ENCODE peak calls at places on chromosome 7, in four cellular contexts. X, K, M and D are unnamed samples.
A peak's percentile ranks its signal among the peaks of the same experiment; 100 is the strongest.

GRCh38 chr7:124411796-124412195 is 353.8 kb downstream of the GPR37 start:
- DNase-seq in X (no peak), K (no peak), M (no peak), D (no peak)

GRCh38 chr7:78099715-78100477 is 301.3 kb downstream of the PHTF2 start:
- DNase-seq in X (no peak), K (no peak), M (no peak), D (no peak)

GRCh38 chr7:73622909-73623797 is 1.2 kb downstream of the MLXIPL start:
- DNase-seq in X (peak; percentile 94), K (no peak), M (peak; percentile 95), D (no peak)

GRCh38 chr7:143499743-143500348 is 22.2 kb downstream of the TAS2R41 start:
- DNase-seq in X (no peak), K (no peak), M (no peak), D (no peak)

GRCh38 chr7:139692723-139693122 is 85.1 kb downstream of the HIPK2 start:
- DNase-seq in X (no peak), K (no peak), M (no peak), D (no peak)

GRCh38 chr7:27994639-27995038 is 186.0 kb downstream of the JAZF1 start:
- DNase-seq in X (no peak), K (no peak), M (no peak), D (peak; percentile 38)

GRCh38 chr7:123431075-123431614 is 103.2 kb downstream of the IQUB start:
- DNase-seq in X (no peak), K (no peak), M (no peak), D (no peak)

GRCh38 chr7:47452295-47452694 is 129.6 kb downstream of the TNS3 start:
- DNase-seq in X (no peak), K (no peak), M (no peak), D (no peak)

GRCh38 chr7:158473238-158473637 is 114.4 kb downstream of the PTPRN2 start:
- DNase-seq in X (no peak), K (no peak), M (no peak), D (no peak)

GRCh38 chr7:113085781-113086390 is 741 bp downstream of the GPR85 start:
- DNase-seq in X (no peak), K (no peak), M (no peak), D (peak; percentile 19)

GRCh38 chr7:24143547-24143946 is 140.4 kb upstream of the NPY start:
- DNase-seq in X (no peak), K (no peak), M (no peak), D (no peak)

GRCh38 chr7:8620169-8620568 is 186.8 kb downstream of the NXPH1 start:
- DNase-seq in X (no peak), K (no peak), M (no peak), D (no peak)

GRCh38 chr7:50317221-50317678 is 12.7 kb downstream of the IKZF1 start:
- DNase-seq in X (no peak), K (no peak), M (no peak), D (no peak)

GRCh38 chr7:14115706-14116105 is 126.2 kb upstream of the ETV1 start:
- DNase-seq in X (no peak), K (no peak), M (no peak), D (no peak)

GRCh38 chr7:96973986-96974385 is 31.4 kb upstream of the DLX6 start:
- DNase-seq in X (no peak), K (no peak), M (no peak), D (no peak)

GRCh38 chr7:138208010-138208634 is 131.9 kb downstream of the AKR1D1 start:
- DNase-seq in X (no peak), K (no peak), M (no peak), D (no peak)

GRCh38 chr7:143126146-143126545 is 5.7 kb upstream of the PIP start:
- DNase-seq in X (no peak), K (no peak), M (no peak), D (no peak)

GRCh38 chr7:494261-494687 is 25.4 kb downstream of the PDGFA start:
- DNase-seq in X (peak; percentile 58), K (no peak), M (no peak), D (peak; percentile 61)

GRCh38 chr7:49483142-49483541 is 290.3 kb upstream of the VWC2 start:
- DNase-seq in X (no peak), K (no peak), M (peak; percentile 1), D (no peak)

GRCh38 chr7:123415625-123416024 is 118.8 kb downstream of the IQUB start:
- DNase-seq in X (no peak), K (no peak), M (no peak), D (no peak)

GRCh38 chr7:4945949-4946348 is 13.0 kb downstream of the MMD2 start:
- DNase-seq in X (no peak), K (no peak), M (no peak), D (no peak)

DNA sequence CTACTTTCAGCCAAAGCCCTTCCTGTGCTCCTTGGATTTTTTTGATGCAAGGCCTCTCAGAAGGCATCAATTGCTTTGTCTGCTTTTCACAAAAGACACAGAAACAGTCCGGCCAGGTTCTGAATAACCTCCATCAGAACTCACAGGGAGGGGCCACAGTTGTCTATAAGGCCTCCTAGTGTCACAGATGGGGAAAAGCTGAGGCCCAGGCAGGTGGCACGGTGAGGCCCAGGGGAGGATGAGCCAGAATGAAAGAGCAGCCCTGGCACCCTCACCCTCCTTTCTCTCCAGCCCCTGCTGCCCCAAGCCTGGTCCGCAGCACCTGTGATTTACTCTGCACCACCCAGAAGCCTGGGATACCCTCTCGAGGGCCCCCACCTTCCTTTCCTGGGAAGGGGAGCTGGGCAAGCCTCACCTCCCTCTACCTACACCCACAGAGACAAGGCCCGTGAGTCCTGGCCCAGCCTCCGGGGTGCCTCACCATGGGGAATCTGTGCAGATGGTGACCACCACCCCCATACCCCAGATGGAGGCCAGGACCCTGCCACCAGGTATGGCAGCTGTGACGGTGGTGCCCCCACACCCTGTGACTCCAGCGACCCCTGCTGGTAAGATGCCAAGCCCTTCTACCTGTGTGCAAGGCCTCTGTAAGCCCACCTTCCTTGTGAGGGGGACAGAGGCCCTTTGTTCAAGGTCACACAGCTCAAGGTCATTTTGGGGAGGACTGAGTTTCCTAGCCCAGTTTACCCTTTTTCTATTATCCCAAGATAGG is 26.2 kb upstream of the ZNF467 start:
- DNase-seq in X (peak; percentile 72), K (no peak), M (peak; percentile 35), D (peak; percentile 78)
- TF ChIP-seq TARDBP in X (no peak), K (no peak), M (no peak), D (no peak)

DNA sequence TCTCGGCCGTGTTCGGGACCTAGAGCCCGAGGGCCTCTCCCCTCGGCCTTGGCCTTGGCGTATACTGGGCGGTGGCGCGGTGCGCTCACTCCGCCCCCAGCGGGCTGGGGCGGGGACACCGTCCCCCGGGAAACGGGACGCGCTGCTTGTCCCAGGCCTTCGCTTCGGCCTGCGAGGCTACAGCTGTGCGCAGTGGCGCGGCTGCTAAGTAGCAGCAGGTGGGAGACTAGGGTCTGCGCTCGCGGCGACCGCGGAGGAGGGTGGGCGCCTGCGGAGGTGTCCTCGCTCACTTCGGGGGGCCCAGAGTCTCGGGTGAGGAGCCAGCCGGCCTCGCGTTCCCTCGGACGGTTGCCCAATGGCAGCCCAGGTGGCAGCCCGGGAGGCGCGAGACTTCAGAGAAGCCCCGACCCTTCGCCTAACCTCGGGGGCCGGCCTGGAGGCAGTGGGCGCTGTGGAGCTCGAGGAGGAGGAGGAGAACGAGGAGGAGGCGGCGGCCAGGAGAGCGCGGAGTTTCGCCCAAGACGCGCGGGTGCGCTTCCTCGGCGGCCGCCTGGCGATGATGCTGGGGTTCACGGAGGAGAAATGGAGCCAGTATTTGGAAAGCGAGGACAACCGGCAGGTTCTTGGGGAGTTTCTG is at the start of gene DNAH11:
- DNase-seq in X (peak; percentile 29), K (no peak), M (no peak), D (peak; percentile 80)
- TF ChIP-seq TARDBP in X (no peak), K (no peak), M (no peak), D (no peak)

GRCh38 chr7:34333925-34334324 is 324.1 kb upstream of the NPSR1 start:
- DNase-seq in X (no peak), K (no peak), M (no peak), D (no peak)

GRCh38 chr7:34341331-34341730 is 316.7 kb upstream of the NPSR1 start:
- DNase-seq in X (no peak), K (no peak), M (no peak), D (no peak)

GRCh38 chr7:34333184-34333583 is 324.8 kb upstream of the NPSR1 start:
- DNase-seq in X (no peak), K (no peak), M (no peak), D (no peak)

GRCh38 chr7:34339061-34339526 is 318.9 kb upstream of the NPSR1 start:
- DNase-seq in X (no peak), K (no peak), M (peak; percentile 83), D (no peak)

DNA sequence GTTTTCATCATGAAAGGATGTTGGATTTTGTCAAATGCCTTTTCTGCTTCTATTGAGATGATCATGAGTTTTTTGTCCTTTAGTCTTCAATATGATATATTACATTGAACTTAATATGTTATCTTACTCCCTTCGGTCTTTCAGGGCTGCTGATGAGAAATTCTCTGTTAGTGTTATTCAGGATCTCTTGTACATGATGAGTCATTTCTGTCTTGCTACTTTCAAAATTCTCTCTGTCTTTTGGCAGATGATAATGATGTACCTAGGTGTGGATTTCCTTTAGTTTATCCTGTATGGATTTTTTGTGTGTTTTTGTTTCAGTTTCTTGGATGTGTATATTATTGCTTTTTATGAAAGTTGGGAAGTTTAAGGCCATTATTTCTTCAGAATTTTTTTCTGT is 320.9 kb upstream of the NPSR1 start:
- DNase-seq in X (no peak), K (no peak), M (no peak), D (no peak)
- TF ChIP-seq TARDBP in X (no peak), K (no peak), M (no peak), D (no peak)

GRCh38 chr7:51455948-51456347 is 139.3 kb upstream of the COBL start:
- DNase-seq in X (no peak), K (no peak), M (no peak), D (no peak)

GRCh38 chr7:51455513-51455912 is 138.9 kb upstream of the COBL start:
- DNase-seq in X (no peak), K (no peak), M (no peak), D (no peak)

GRCh38 chr7:51456471-51457060 is 140.0 kb upstream of the COBL start:
- DNase-seq in X (no peak), K (no peak), M (no peak), D (no peak)

GRCh38 chr7:51457079-51457478 is 140.5 kb upstream of the COBL start:
- DNase-seq in X (no peak), K (no peak), M (peak; percentile 3), D (no peak)

GRCh38 chr7:51455086-51455485 is 138.5 kb upstream of the COBL start:
- DNase-seq in X (no peak), K (no peak), M (no peak), D (no peak)
- TF ChIP-seq TARDBP in X (no peak), K (no peak), M (no peak), D (no peak)

GRCh38 chr7:44460325-44460724 is 30.1 kb downstream of the NUDCD3 start:
- DNase-seq in X (no peak), K (peak; percentile 93), M (no peak), D (no peak)
- TF ChIP-seq TARDBP in X (no peak), K (no peak), M (no peak), D (no peak)

GRCh38 chr7:107115762-107116540 is 52.9 kb upstream of the HBP1 start:
- DNase-seq in X (no peak), K (no peak), M (no peak), D (no peak)
- TF ChIP-seq TARDBP in X (no peak), K (no peak), M (no peak), D (no peak)

GRCh38 chr7:41955475-41956243 is 252.8 kb upstream of the INHBA start:
- DNase-seq in X (no peak), K (no peak), M (no peak), D (peak; percentile 69)
- TF ChIP-seq TARDBP in X (no peak), K (no peak), M (no peak), D (no peak)

GRCh38 chr7:148697256-148697841 is 1.4 kb upstream of the CUL1 start:
- DNase-seq in X (no peak), K (no peak), M (no peak), D (no peak)
- TF ChIP-seq TARDBP in X (peak; percentile 11), K (no peak), M (no peak), D (no peak)

GRCh38 chr7:43314379-43315158 is 202.1 kb downstream of the HECW1 start:
- DNase-seq in X (no peak), K (no peak), M (no peak), D (no peak)
- TF ChIP-seq TARDBP in X (no peak), K (no peak), M (no peak), D (no peak)